ENCODE peak calls at places on chromosomes 16 and 17, in four cellular contexts. One of them, this sample, is unnamed.

GRCh38 chr16:75494696-75495601 is at the start of gene CHST6:
- DNase-seq in mesenchymal stem cell: peak
- DNase-seq in neuronal stem cell: peak
- DNase-seq in trophoblast cell: peak
- DNase-seq in this sample: no peak

GRCh38 chr17:79420318-79421243 is 190.3 kb downstream of the RBFOX3 start:
- DNase-seq in mesenchymal stem cell: peak
- DNase-seq in neuronal stem cell: no peak
- DNase-seq in trophoblast cell: no peak
- DNase-seq in this sample: no peak

GRCh38 chr16:10971560-10971961 is 27.2 kb downstream of the CLEC16A start:
- DNase-seq in mesenchymal stem cell: peak
- DNase-seq in neuronal stem cell: peak
- DNase-seq in trophoblast cell: peak
- DNase-seq in this sample: peak

GRCh38 chr16:29963021-29963743 is 1.3 kb downstream of the TMEM219 start:
- DNase-seq in mesenchymal stem cell: no peak
- DNase-seq in neuronal stem cell: no peak
- DNase-seq in trophoblast cell: no peak
- DNase-seq in this sample: no peak

GRCh38 chr17:9938764-9939163 is 33.7 kb upstream of the RCVRN start:
- DNase-seq in mesenchymal stem cell: no peak
- DNase-seq in neuronal stem cell: no peak
- DNase-seq in trophoblast cell: no peak
- DNase-seq in this sample: no peak

GRCh38 chr16:55280622-55281021 is 43.4 kb upstream of the IRX6 start:
- DNase-seq in mesenchymal stem cell: no peak
- DNase-seq in neuronal stem cell: no peak
- DNase-seq in trophoblast cell: no peak
- DNase-seq in this sample: no peak

GRCh38 chr16:515963-516226 is 11.6 kb upstream of the CAPN15 start:
- DNase-seq in mesenchymal stem cell: no peak
- DNase-seq in neuronal stem cell: no peak
- DNase-seq in trophoblast cell: no peak
- DNase-seq in this sample: no peak

GRCh38 chr17:69326302-69327059 is 452 bp downstream of the ABCA5 start:
- DNase-seq in mesenchymal stem cell: peak
- DNase-seq in neuronal stem cell: peak
- DNase-seq in trophoblast cell: peak
- DNase-seq in this sample: peak

GRCh38 chr17:77400445-77400870 is 259.7 kb downstream of the SEC14L1 start:
- DNase-seq in mesenchymal stem cell: no peak
- DNase-seq in neuronal stem cell: no peak
- DNase-seq in trophoblast cell: no peak
- DNase-seq in this sample: no peak

GRCh38 chr16:65500919-65501318 is 379.1 kb upstream of the CDH11 start:
- DNase-seq in mesenchymal stem cell: no peak
- DNase-seq in neuronal stem cell: no peak
- DNase-seq in trophoblast cell: no peak
- DNase-seq in this sample: no peak

GRCh38 chr17:57948555-57949420 is 6.4 kb downstream of the CUEDC1 start:
- DNase-seq in mesenchymal stem cell: peak
- DNase-seq in neuronal stem cell: no peak
- DNase-seq in trophoblast cell: peak
- DNase-seq in this sample: peak

GRCh38 chr17:16470302-16470701 is 21.7 kb downstream of the LRRC75A start:
- DNase-seq in mesenchymal stem cell: no peak
- DNase-seq in neuronal stem cell: no peak
- DNase-seq in trophoblast cell: no peak
- DNase-seq in this sample: no peak

GRCh38 chr17:732788-733720 is 658 bp downstream of the TLCD3A start:
- DNase-seq in mesenchymal stem cell: peak
- DNase-seq in neuronal stem cell: no peak
- DNase-seq in trophoblast cell: peak
- DNase-seq in this sample: peak

GRCh38 chr17:81332949-81333570 is 38.0 kb upstream of the SLC38A10 start:
- DNase-seq in mesenchymal stem cell: no peak
- DNase-seq in neuronal stem cell: no peak
- DNase-seq in trophoblast cell: no peak
- DNase-seq in this sample: no peak

GRCh38 chr17:66557886-66558285 is 255.5 kb downstream of the PRKCA start:
- DNase-seq in mesenchymal stem cell: no peak
- DNase-seq in neuronal stem cell: no peak
- DNase-seq in trophoblast cell: no peak
- DNase-seq in this sample: no peak

GRCh38 chr17:45101883-45102811 is 30.2 kb downstream of the PLCD3 start:
- DNase-seq in mesenchymal stem cell: peak
- DNase-seq in neuronal stem cell: no peak
- DNase-seq in trophoblast cell: peak
- DNase-seq in this sample: no peak

GRCh38 chr16:69618721-69619120 is 53.0 kb downstream of the NFAT5 start:
- DNase-seq in mesenchymal stem cell: peak
- DNase-seq in neuronal stem cell: no peak
- DNase-seq in trophoblast cell: no peak
- DNase-seq in this sample: no peak

GRCh38 chr16:13426279-13426678 is 493.7 kb upstream of the ERCC4 start:
- DNase-seq in mesenchymal stem cell: no peak
- DNase-seq in neuronal stem cell: no peak
- DNase-seq in trophoblast cell: no peak
- DNase-seq in this sample: no peak

GRCh38 chr17:78803161-78803845 is 21.2 kb upstream of the CYTH1 start:
- DNase-seq in mesenchymal stem cell: no peak
- DNase-seq in neuronal stem cell: no peak
- DNase-seq in trophoblast cell: no peak
- DNase-seq in this sample: no peak

GRCh38 chr16:50457979-50458461 is 89.2 kb upstream of the BRD7 start:
- DNase-seq in mesenchymal stem cell: no peak
- DNase-seq in neuronal stem cell: no peak
- DNase-seq in trophoblast cell: peak
- DNase-seq in this sample: no peak
- H4K91ac ChIP-seq in mesenchymal stem cell: no peak
- H4K91ac ChIP-seq in neuronal stem cell: no peak
- H4K91ac ChIP-seq in trophoblast cell: no peak
- H4K91ac ChIP-seq in this sample: no peak

DNA sequence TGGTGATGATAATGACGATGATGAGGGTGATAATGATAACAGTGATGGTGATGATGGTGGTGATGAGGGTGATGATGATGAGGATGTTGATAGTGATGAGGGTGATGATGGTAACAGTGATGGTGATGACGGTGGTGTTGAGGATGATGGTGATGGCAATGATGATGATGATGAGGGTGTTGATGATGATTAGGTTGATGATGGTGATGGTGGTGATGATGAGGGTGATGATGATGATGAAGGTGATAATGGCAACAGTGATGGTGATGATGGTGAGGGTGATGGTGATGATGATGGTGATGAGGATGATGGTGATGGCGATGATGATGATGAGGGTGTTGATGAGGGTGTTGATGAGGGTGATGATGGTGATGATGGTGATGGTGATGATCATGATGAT is 93.8 kb upstream of the ZNF469 start:
- DNase-seq in mesenchymal stem cell: no peak
- DNase-seq in neuronal stem cell: no peak
- DNase-seq in trophoblast cell: no peak
- DNase-seq in this sample: no peak
- H3K4ac ChIP-seq in mesenchymal stem cell: no peak
- H3K4ac ChIP-seq in neuronal stem cell: no peak
- H3K4ac ChIP-seq in trophoblast cell: no peak
- H3K4ac ChIP-seq in this sample: no peak

GRCh38 chr16:1992475-1993292 is 2.9 kb downstream of the SYNGR3 start:
- DNase-seq in mesenchymal stem cell: no peak
- DNase-seq in neuronal stem cell: no peak
- DNase-seq in trophoblast cell: no peak
- DNase-seq in this sample: no peak

GRCh38 chr16:1989826-1990335 is at the start of gene SYNGR3:
- DNase-seq in mesenchymal stem cell: no peak
- DNase-seq in neuronal stem cell: no peak
- DNase-seq in trophoblast cell: peak
- DNase-seq in this sample: no peak

GRCh38 chr16:1990336-1991134 is 765 bp downstream of the SYNGR3 start:
- DNase-seq in mesenchymal stem cell: no peak
- DNase-seq in neuronal stem cell: no peak
- DNase-seq in trophoblast cell: peak
- DNase-seq in this sample: no peak

GRCh38 chr16:1991588-1992474 is 2.1 kb downstream of the SYNGR3 start:
- DNase-seq in mesenchymal stem cell: peak
- DNase-seq in neuronal stem cell: peak
- DNase-seq in trophoblast cell: peak
- DNase-seq in this sample: peak

GRCh38 chr16:1991135-1991551 is 1.4 kb downstream of the SYNGR3 start:
- DNase-seq in mesenchymal stem cell: no peak
- DNase-seq in neuronal stem cell: no peak
- DNase-seq in trophoblast cell: no peak
- DNase-seq in this sample: no peak
- H4K91ac ChIP-seq in mesenchymal stem cell: peak
- H4K91ac ChIP-seq in neuronal stem cell: no peak
- H4K91ac ChIP-seq in trophoblast cell: no peak
- H4K91ac ChIP-seq in this sample: no peak

DNA sequence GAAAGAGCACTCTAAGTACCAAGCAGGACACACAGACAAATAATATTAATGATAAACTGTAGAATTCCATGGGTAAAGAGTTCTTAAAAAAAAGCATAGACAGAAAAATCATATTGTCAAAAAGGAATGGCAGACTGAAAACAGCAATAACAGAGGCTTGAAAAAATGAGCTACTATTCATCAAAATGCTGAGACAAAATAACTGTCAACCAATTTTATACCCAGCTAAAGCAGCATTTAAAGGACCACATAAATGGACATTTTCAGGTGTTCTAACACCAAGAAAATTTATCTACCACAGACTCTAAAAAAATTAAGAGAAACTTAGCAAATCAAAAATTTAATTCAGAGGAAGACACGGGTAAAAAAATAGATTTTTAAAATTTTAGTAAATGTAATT is 119.1 kb downstream of the DYNLRB2 start:
- DNase-seq in mesenchymal stem cell: no peak
- DNase-seq in neuronal stem cell: no peak
- DNase-seq in trophoblast cell: no peak
- DNase-seq in this sample: no peak
- H3K4ac ChIP-seq in mesenchymal stem cell: no peak
- H3K4ac ChIP-seq in neuronal stem cell: no peak
- H3K4ac ChIP-seq in trophoblast cell: no peak
- H3K4ac ChIP-seq in this sample: no peak

GRCh38 chr16:27325736-27326135 is 12.0 kb downstream of the IL4R start:
- DNase-seq in mesenchymal stem cell: no peak
- DNase-seq in neuronal stem cell: no peak
- DNase-seq in trophoblast cell: no peak
- DNase-seq in this sample: no peak
- H4K91ac ChIP-seq in mesenchymal stem cell: peak
- H4K91ac ChIP-seq in neuronal stem cell: no peak
- H4K91ac ChIP-seq in trophoblast cell: peak
- H4K91ac ChIP-seq in this sample: peak

GRCh38 chr17:6502871-6503509 is 53.4 kb downstream of the PITPNM3 start:
- DNase-seq in mesenchymal stem cell: no peak
- DNase-seq in neuronal stem cell: no peak
- DNase-seq in trophoblast cell: no peak
- DNase-seq in this sample: no peak
- H3K4ac ChIP-seq in mesenchymal stem cell: no peak
- H3K4ac ChIP-seq in neuronal stem cell: no peak
- H3K4ac ChIP-seq in trophoblast cell: no peak
- H3K4ac ChIP-seq in this sample: no peak